ENCODE peak calls at places on chromosomes 12 and 14, in four cellular contexts. B, Z, C and L are unnamed samples.

GRCh38 chr12:124709722-124710656 is 142.6 kb upstream of the NCOR2 start:
- DNase-seq in B (no peak), Z (no peak), C (no peak), L (no peak)

GRCh38 chr12:24661657-24662096 is 287.2 kb downstream of the BCAT1 start:
- DNase-seq in B (no peak), Z (peak; percentile 70), C (peak; percentile 3), L (no peak)

GRCh38 chr12:121968880-121969279 is 50.5 kb downstream of the CFAP251 start:
- DNase-seq in B (no peak), Z (no peak), C (no peak), L (no peak)

GRCh38 chr14:93032301-93032929 is 83.3 kb downstream of the ITPK1 start:
- DNase-seq in B (no peak), Z (no peak), C (no peak), L (no peak)

GRCh38 chr12:64229240-64229639 is 7.1 kb upstream of the KICS2 start:
- DNase-seq in B (no peak), Z (no peak), C (no peak), L (no peak)

GRCh38 chr12:44672042-44672441 is 204.1 kb downstream of the NELL2 start:
- DNase-seq in B (no peak), Z (no peak), C (no peak), L (no peak)

GRCh38 chr14:61860294-61860918 is 98.2 kb downstream of the SNAPC1 start:
- DNase-seq in B (peak; percentile 23), Z (peak; percentile 34), C (peak; percentile 52), L (peak; percentile 36)

GRCh38 chr14:52692248-52692962 is 3.0 kb downstream of the ERO1A start:
- DNase-seq in B (no peak), Z (no peak), C (peak; percentile 35), L (no peak)

GRCh38 chr14:105322791-105323556 is 8.4 kb downstream of the PACS2 start:
- DNase-seq in B (no peak), Z (no peak), C (no peak), L (no peak)

GRCh38 chr14:54823757-54824549 is 78.7 kb downstream of the GCH1 start:
- DNase-seq in B (no peak), Z (no peak), C (no peak), L (no peak)

GRCh38 chr12:124698211-124698997 is 131.0 kb upstream of the NCOR2 start:
- DNase-seq in B (no peak), Z (no peak), C (no peak), L (no peak)

GRCh38 chr14:45150386-45150890 is 14.7 kb downstream of the FANCM start:
- DNase-seq in B (no peak), Z (no peak), C (no peak), L (no peak)

GRCh38 chr14:70635971-70636595 is 5.6 kb upstream of the TTC9 start:
- DNase-seq in B (peak; percentile 58), Z (peak; percentile 10), C (no peak), L (no peak)

GRCh38 chr14:90615444-90616095 is 200.7 kb downstream of the TTC7B start:
- DNase-seq in B (no peak), Z (no peak), C (no peak), L (no peak)

GRCh38 chr12:96401061-96401871 is 1.0 kb upstream of the CDK17 start:
- DNase-seq in B (peak; percentile 51), Z (peak; percentile 45), C (peak; percentile 67), L (no peak)

GRCh38 chr14:61616524-61617185 is 78.7 kb upstream of the HIF1A start:
- DNase-seq in B (no peak), Z (peak; percentile 25), C (no peak), L (no peak)

GRCh38 chr14:99261916-99262787 is 9.8 kb downstream of the BCL11B start:
- DNase-seq in B (no peak), Z (no peak), C (no peak), L (no peak)

GRCh38 chr12:65810036-65810435 is 14.2 kb upstream of the HMGA2 start:
- DNase-seq in B (no peak), Z (no peak), C (no peak), L (no peak)

GRCh38 chr12:10341892-10342509 is 34.3 kb downstream of the KLRD1 start:
- DNase-seq in B (no peak), Z (no peak), C (no peak), L (no peak)

GRCh38 chr14:29757188-29757680 is 170.4 kb downstream of the PRKD1 start:
- DNase-seq in B (no peak), Z (no peak), C (no peak), L (no peak)

GRCh38 chr12:47636908-47637780 is 68.7 kb downstream of the RPAP3 start:
- DNase-seq in B (peak; percentile 69), Z (peak; percentile 58), C (peak; percentile 78), L (no peak)

GRCh38 chr12:69047990-69048389 is 115.0 kb upstream of the CPM start:
- DNase-seq in B (no peak), Z (no peak), C (no peak), L (no peak)

GRCh38 chr14:91575469-91576208 is 65.5 kb upstream of the PPP4R3A start:
- DNase-seq in B (no peak), Z (no peak), C (no peak), L (no peak)

GRCh38 chr12:54716284-54716683 is 68.1 kb upstream of the DCD start:
- DNase-seq in B (no peak), Z (no peak), C (no peak), L (no peak)

GRCh38 chr12:93712204-93712603 is 35.0 kb downstream of the CRADD start:
- DNase-seq in B (no peak), Z (no peak), C (no peak), L (no peak)

GRCh38 chr12:67804168-67804567 is 155.6 kb downstream of the DYRK2 start:
- DNase-seq in B (no peak), Z (no peak), C (no peak), L (no peak)

GRCh38 chr14:75518625-75519024 is 3.6 kb upstream of the BATF start:
- DNase-seq in B (peak; percentile 12), Z (peak; percentile 41), C (peak; percentile 53), L (peak; percentile 32)

GRCh38 chr14:96203635-96204034 is 1.0 kb upstream of the BDKRB2 start:
- DNase-seq in B (no peak), Z (no peak), C (no peak), L (no peak)

GRCh38 chr12:51393676-51394545 is 2.7 kb upstream of the GALNT6 start:
- DNase-seq in B (no peak), Z (no peak), C (no peak), L (peak; percentile 63)

GRCh38 chr14:59511916-59512530 is 27.7 kb downstream of the JKAMP start:
- DNase-seq in B (no peak), Z (no peak), C (peak; percentile 9), L (no peak)

GRCh38 chr12:14548609-14549008 is 19.1 kb downstream of the PLBD1 start:
- DNase-seq in B (no peak), Z (no peak), C (no peak), L (no peak)

GRCh38 chr12:14545144-14546124 is 22.2 kb downstream of the PLBD1 start:
- DNase-seq in B (no peak), Z (no peak), C (no peak), L (no peak)

DNA sequence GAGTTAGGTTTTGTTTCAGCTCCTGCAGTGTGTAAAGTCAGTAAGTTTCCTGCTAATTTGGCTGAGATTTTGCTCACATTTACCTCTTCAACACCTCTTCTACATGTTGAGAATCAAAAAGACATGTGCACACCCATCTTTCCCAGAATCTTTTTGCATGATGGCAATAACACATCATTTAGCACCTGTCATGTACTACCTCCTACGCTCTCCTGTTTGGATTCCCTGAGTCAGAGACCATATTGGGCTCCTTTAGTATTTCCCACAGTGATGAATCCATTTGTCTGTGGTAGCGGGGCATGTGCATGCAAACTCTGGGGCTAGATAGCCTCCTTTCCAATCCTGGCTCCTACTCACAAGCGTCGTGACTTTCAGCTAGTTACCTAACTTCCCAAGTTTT is 20.1 kb downstream of the PLBD1 start:
- DNase-seq in B (no peak), Z (no peak), C (no peak), L (no peak)
- TF ChIP-seq TCF7L2 in B (no peak), Z (no peak), C (no peak), L (no peak)

DNA sequence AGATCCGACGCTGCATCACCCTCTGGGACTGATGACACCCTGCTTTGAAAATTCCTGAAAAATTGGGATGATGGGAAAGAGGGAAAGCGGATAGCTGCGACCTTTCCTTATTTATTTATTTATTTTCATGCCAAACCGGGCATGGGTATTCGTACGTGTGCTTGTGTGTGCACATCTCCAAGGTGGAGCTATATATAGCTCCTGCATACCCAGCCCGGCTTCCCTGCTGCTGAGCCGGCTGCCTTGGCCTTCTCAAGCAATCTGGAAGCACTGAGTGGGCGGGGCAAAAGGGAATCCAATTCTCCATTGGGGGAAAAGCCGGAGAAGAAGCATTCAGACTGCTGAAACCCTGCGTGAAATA is 1.2 kb downstream of the CNTN1 start:
- DNase-seq in B (peak; percentile 27), Z (no peak), C (no peak), L (no peak)
- H3K4me3 ChIP-seq in B (peak overlapping the region; percentile 62), Z (no peak overlapping the region), C (no peak overlapping the region), L (no peak overlapping the region)

DNA sequence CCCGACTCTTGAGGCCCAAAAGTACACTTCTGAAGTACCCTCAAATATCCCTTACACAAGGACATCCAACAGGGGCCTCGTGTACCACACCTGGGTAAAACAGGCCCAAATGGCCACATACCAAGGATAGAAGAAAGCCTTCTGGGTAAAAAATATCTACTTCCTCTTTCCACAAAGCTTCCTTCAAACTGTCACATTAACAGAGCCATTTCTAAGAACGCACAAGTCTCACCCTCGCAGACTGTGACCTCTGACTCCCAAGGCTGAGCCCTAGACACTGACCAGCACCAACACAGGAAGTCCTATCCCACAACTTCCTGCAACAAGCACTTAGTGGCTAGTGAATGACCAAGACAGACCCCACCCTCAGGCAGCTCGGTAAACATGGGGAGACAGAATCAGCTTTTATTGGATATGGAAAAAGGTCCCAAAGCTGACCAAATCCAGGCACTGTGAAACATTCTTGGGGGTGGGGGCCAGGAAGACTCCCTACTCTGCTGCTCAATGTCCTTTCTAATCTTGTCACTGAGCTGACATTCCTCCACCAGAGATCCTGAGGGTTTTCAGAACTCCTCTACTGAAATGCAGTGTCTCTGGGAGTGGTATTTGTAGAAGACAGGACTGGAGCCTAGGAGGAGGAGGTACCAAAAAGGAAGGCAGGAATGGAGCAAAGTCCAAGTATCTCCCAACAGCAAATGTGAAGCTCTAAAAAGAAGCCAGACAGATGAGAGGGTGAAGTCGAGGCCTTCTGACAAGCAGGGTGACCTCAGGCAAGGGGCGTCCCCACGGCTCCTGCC is 15.9 kb downstream of the KCTD10 start:
- DNase-seq in B (no peak), Z (peak; percentile 50), C (peak; percentile 90), L (no peak)
- TF ChIP-seq TCF7L2 in B (no peak), Z (no peak), C (no peak), L (no peak)

GRCh38 chr14:39113685-39114072 is 444 bp upstream of the GEMIN2 start:
- DNase-seq in B (no peak), Z (no peak), C (no peak), L (no peak)
- H3K4me3 ChIP-seq in B (peak overlapping the region; percentile 84), Z (peak overlapping the region; percentile 76), C (peak overlapping the region; percentile 66), L (peak overlapping the region; percentile 85)

GRCh38 chr12:6769003-6769389 is 2.8 kb downstream of the PTMS start:
- DNase-seq in B (no peak), Z (no peak), C (peak; percentile 57), L (no peak)
- TF ChIP-seq TCF7L2 in B (no peak), Z (no peak), C (no peak), L (no peak)

GRCh38 chr12:664779-665092 is 1.5 kb upstream of the NINJ2 start:
- DNase-seq in B (no peak), Z (no peak), C (no peak), L (no peak)

GRCh38 chr12:664075-664778 is 982 bp upstream of the NINJ2 start:
- DNase-seq in B (no peak), Z (no peak), C (no peak), L (no peak)

GRCh38 chr12:661720-662486 is 1.3 kb downstream of the NINJ2 start:
- DNase-seq in B (no peak), Z (no peak), C (no peak), L (no peak)

GRCh38 chr12:662541-663292 is 528 bp downstream of the NINJ2 start:
- DNase-seq in B (no peak), Z (no peak), C (no peak), L (no peak)

GRCh38 chr12:663293-663871 is at the start of gene NINJ2:
- DNase-seq in B (no peak), Z (no peak), C (no peak), L (no peak)
- H3K4me3 ChIP-seq in B (no peak within 1 kb of the TSS), Z (no peak within 1 kb of the TSS), C (no peak within 1 kb of the TSS), L (peak within 1 kb of the TSS; percentile 18)